ENCODE peak calls at places on chromosome 1, in four cellular contexts. One of them, this sample, is unnamed.
A peak's percentile ranks its signal among the peaks of the same experiment; 100 is the strongest.

GRCh38 chr1:62247391-62248168 is 52.9 kb downstream of the L1TD1 start:
- DNase-seq in HT1080: no peak
- DNase-seq in NCI-H774: no peak
- DNase-seq in A549: no peak
- DNase-seq in this sample: no peak

GRCh38 chr1:61327436-61327835 is 245.1 kb downstream of the NFIA start:
- DNase-seq in HT1080: no peak
- DNase-seq in A549: no peak
- DNase-seq in NCI-H774: no peak
- DNase-seq in this sample: no peak

GRCh38 chr1:22387888-22388564 is 63.6 kb upstream of the ZBTB40 start:
- DNase-seq in NCI-H774: no peak
- DNase-seq in HT1080: no peak
- DNase-seq in A549: no peak
- DNase-seq in this sample: no peak

GRCh38 chr1:7553042-7553690 is 217.9 kb upstream of the VAMP3 start:
- DNase-seq in NCI-H774: no peak
- DNase-seq in HT1080: no peak
- DNase-seq in A549: peak; percentile 28
- DNase-seq in this sample: no peak

GRCh38 chr1:209354111-209354839 is 229.2 kb upstream of the CAMK1G start:
- DNase-seq in HT1080: peak; percentile 89
- DNase-seq in NCI-H774: peak; percentile 81
- DNase-seq in A549: peak; percentile 89
- DNase-seq in this sample: peak; percentile 11

GRCh38 chr1:8073116-8073855 is 47.2 kb upstream of the ERRFI1 start:
- DNase-seq in HT1080: no peak
- DNase-seq in A549: no peak
- DNase-seq in NCI-H774: no peak
- DNase-seq in this sample: no peak

GRCh38 chr1:234106032-234106431 is 201.6 kb downstream of the SLC35F3 start:
- DNase-seq in A549: no peak
- DNase-seq in HT1080: no peak
- DNase-seq in NCI-H774: no peak
- DNase-seq in this sample: no peak

GRCh38 chr1:75981188-75981897 is 49.1 kb upstream of the ASB17 start:
- DNase-seq in HT1080: no peak
- DNase-seq in A549: no peak
- DNase-seq in NCI-H774: no peak
- DNase-seq in this sample: no peak

GRCh38 chr1:222996307-222996983 is 146.6 kb downstream of the TLR5 start:
- DNase-seq in A549: no peak
- DNase-seq in NCI-H774: no peak
- DNase-seq in HT1080: peak; percentile 46
- DNase-seq in this sample: no peak